ENCODE peak calls at places on chromosomes 6 and 20, in nine cellular contexts. G is HT1080, R is HuH-7.5, D is C1 segment of cervical spinal cord, T is SHP77, H is AG04450, X is left colon, Z is AG08396, Q is AML-193. P is an unnamed sample.

GRCh38 chr20:13231031-13231752 is 10.1 kb downstream of the ISM1 start:
- DNase-seq in Q (no peak), T (peak; percentile 9), D (no peak), R (no peak), Z (peak; percentile 45), G (peak; percentile 97), H (no peak), X (no peak), P (no peak)

GRCh38 chr6:134176283-134176975 is 124.0 kb upstream of the SLC2A12 start:
- DNase-seq in D (peak; percentile 54), G (no peak), Q (no peak), T (no peak), Z (peak; percentile 45), X (peak; percentile 47), R (peak; percentile 35), H (no peak), P (no peak)

GRCh38 chr6:21494505-21494904 is 99.0 kb upstream of the SOX4 start:
- DNase-seq in T (no peak), G (no peak), H (no peak), R (no peak), D (no peak), Z (no peak), X (no peak), Q (no peak), P (no peak)

GRCh38 chr6:105019285-105019684 is 62.4 kb downstream of the LIN28B start:
- DNase-seq in Z (no peak), H (no peak), T (no peak), X (no peak), G (no peak), Q (no peak), R (no peak), D (no peak), P (no peak)

GRCh38 chr6:34810936-34811632 is 19.2 kb downstream of the BLTP3A start:
- DNase-seq in R (no peak), T (no peak), H (no peak), Q (no peak), G (peak; percentile 28), X (no peak), Z (no peak), D (no peak), P (no peak)

GRCh38 chr6:163579111-163579879 is 164.8 kb downstream of the QKI start:
- DNase-seq in H (no peak), G (no peak), Q (no peak), D (no peak), R (no peak), Z (no peak), T (no peak), X (no peak), P (no peak)

GRCh38 chr6:75386050-75386770 is 101.6 kb upstream of the TMEM30A start:
- DNase-seq in T (no peak), Z (peak; percentile 8), Q (no peak), H (no peak), D (no peak), G (peak; percentile 77), X (no peak), R (no peak), P (no peak)

GRCh38 chr20:47296950-47297349 is 59.5 kb downstream of the ZMYND8 start:
- DNase-seq in D (no peak), X (no peak), Z (no peak), T (no peak), R (peak; percentile 80), G (no peak), H (no peak), Q (no peak), P (no peak)

GRCh38 chr20:13649548-13649947 is 10.8 kb upstream of the TASP1 start:
- DNase-seq in G (no peak), Q (no peak), Z (peak; percentile 45), D (no peak), H (no peak), T (no peak), R (no peak), X (peak; percentile 31), P (no peak)

GRCh38 chr6:163405412-163406309 is 8.9 kb upstream of the QKI start:
- DNase-seq in X (peak; percentile 49), T (no peak), G (no peak), Z (no peak), Q (peak; percentile 26), H (no peak), D (no peak), R (no peak), P (no peak)

GRCh38 chr20:61896058-61896961 is 169.4 kb downstream of the TAF4 start:
- DNase-seq in Q (no peak), H (no peak), R (peak; percentile 86), T (peak; percentile 82), Z (peak; percentile 89), D (peak; percentile 36), X (peak; percentile 36), G (peak; percentile 42), P (peak; percentile 86)

GRCh38 chr6:7204726-7205125 is 97.0 kb downstream of the RREB1 start:
- DNase-seq in Z (no peak), G (no peak), Q (no peak), D (no peak), X (no peak), H (no peak), T (no peak), R (no peak), P (no peak)

P was measured in T47D.